ENCODE peak calls at places on chromosomes 13 and 19, in four cellular contexts. N, D, Y and J are unnamed samples.

GRCh38 chr13:53276265-53276664 is 247.7 kb downstream of the OLFM4 start:
- DNase-seq in N (no peak), D (no peak), Y (no peak), J (no peak)

GRCh38 chr19:6412111-6412999 is 12.3 kb downstream of the KHSRP start:
- DNase-seq in N (no peak), D (peak), Y (no peak), J (no peak)

GRCh38 chr13:45341799-45342584 is 1.0 kb upstream of the TPT1 start:
- DNase-seq in N (no peak), D (peak), Y (no peak), J (no peak)

GRCh38 chr19:34096020-34096915 is 76.0 kb upstream of the LSM14A start:
- DNase-seq in N (peak), D (peak), Y (no peak), J (no peak)

GRCh38 chr13:39597828-39598227 is 5.2 kb downstream of the LHFPL6 start:
- DNase-seq in N (no peak), D (no peak), Y (no peak), J (no peak)

GRCh38 chr13:39306639-39307589 is 268.7 kb downstream of the NHLRC3 start:
- DNase-seq in N (no peak), D (no peak), Y (no peak), J (no peak)

GRCh38 chr19:45922281-45922680 is 7.7 kb upstream of the NANOS2 start:
- DNase-seq in N (no peak), D (no peak), Y (no peak), J (no peak)

GRCh38 chr19:15298847-15299567 is 33.3 kb downstream of the BRD4 start:
- DNase-seq in N (no peak), D (no peak), Y (no peak), J (no peak)

GRCh38 chr19:15402411-15403150 is 16.2 kb downstream of the AKAP8L start:
- DNase-seq in N (peak), D (no peak), Y (no peak), J (no peak)

GRCh38 chr19:39416152-39416551 is 3.7 kb downstream of the PLEKHG2 start:
- DNase-seq in N (no peak), D (no peak), Y (no peak), J (no peak)

GRCh38 chr13:79194272-79194671 is 211.8 kb downstream of the RBM26 start:
- DNase-seq in N (no peak), D (no peak), Y (no peak), J (no peak)

GRCh38 chr13:41231786-41232185 is 31.6 kb downstream of the MTRF1 start:
- DNase-seq in N (no peak), D (peak), Y (no peak), J (no peak)

GRCh38 chr13:60318186-60318585 is 78.8 kb upstream of the TDRD3 start:
- DNase-seq in N (no peak), D (no peak), Y (no peak), J (no peak)

GRCh38 chr19:55041627-55042343 is 3.7 kb upstream of the GP6 start:
- DNase-seq in N (no peak), D (no peak), Y (no peak), J (no peak)

GRCh38 chr13:45042539-45042938 is 53.2 kb downstream of the GPALPP1 start:
- DNase-seq in N (no peak), D (no peak), Y (no peak), J (no peak)

GRCh38 chr13:75908137-75908536 is 272.0 kb downstream of the LMO7 start:
- DNase-seq in N (peak), D (peak), Y (no peak), J (no peak)

GRCh38 chr19:51166846-51167490 is 24.9 kb downstream of the SIGLEC7 start:
- DNase-seq in N (no peak), D (no peak), Y (no peak), J (no peak)

GRCh38 chr13:79245937-79246574 is 160.0 kb downstream of the RBM26 start:
- DNase-seq in N (no peak), D (no peak), Y (no peak), J (no peak)

GRCh38 chr13:99335603-99336002 is 28.4 kb upstream of the GPR183 start:
- DNase-seq in N (no peak), D (no peak), Y (no peak), J (no peak)

GRCh38 chr13:94656766-94657165 is 55.1 kb downstream of the GPR180 start:
- DNase-seq in N (no peak), D (peak), Y (peak), J (peak)

GRCh38 chr19:1445932-1446712 is 3.8 kb upstream of the APC2 start:
- DNase-seq in N (no peak), D (peak), Y (no peak), J (peak)

GRCh38 chr13:109199280-109199679 is 569.9 kb downstream of the MYO16 start:
- DNase-seq in N (no peak), D (no peak), Y (no peak), J (no peak)

GRCh38 chr19:22532388-22533310 is 101.5 kb upstream of the ZNF492 start:
- DNase-seq in N (peak), D (no peak), Y (no peak), J (no peak)

GRCh38 chr19:31356587-31357314 is 7.5 kb upstream of the TSHZ3 start:
- DNase-seq in N (no peak), D (peak), Y (no peak), J (no peak)

GRCh38 chr19:4506449-4507149 is 11.7 kb downstream of the PLIN4 start:
- DNase-seq in N (no peak), D (peak), Y (no peak), J (no peak)

GRCh38 chr13:43356566-43356965 is 333.2 kb downstream of the DNAJC15 start:
- DNase-seq in N (no peak), D (no peak), Y (no peak), J (no peak)

GRCh38 chr13:113034451-113035208 is 65.6 kb downstream of the MCF2L start:
- DNase-seq in N (peak), D (peak), Y (peak), J (peak)

GRCh38 chr13:41707192-41707858 is 250.0 kb downstream of the RGCC start:
- DNase-seq in N (no peak), D (no peak), Y (no peak), J (no peak)

GRCh38 chr19:56139847-56140582 is 1.1 kb upstream of the ZNF444 start:
- DNase-seq in N (no peak), D (no peak), Y (no peak), J (no peak)

GRCh38 chr13:26946675-26947342 is 186.2 kb upstream of the GPR12 start:
- DNase-seq in N (no peak), D (peak), Y (no peak), J (no peak)